ENCODE peak calls at places on chromosomes 2 and 18, in six cellular contexts. U is tibial nerve, V is astrocyte of the spinal cord, T is left ventricle myocardium inferior, C is cardiac muscle cell, A is adrenal gland. D is an unnamed sample.

GRCh38 chr2:162058973-162059668 is 14.9 kb downstream of the DPP4 start:
- DNase-seq in U (no peak), V (no peak), T (no peak), C (peak; percentile 24), A (no peak), D (no peak)

GRCh38 chr2:241575624-241576292 is 17.2 kb downstream of the BOK start:
- DNase-seq in U (no peak), V (no peak), T (no peak), C (no peak), A (no peak), D (no peak)

GRCh38 chr18:59967878-59968277 is 68.1 kb downstream of the PMAIP1 start:
- DNase-seq in U (no peak), V (no peak), T (no peak), C (no peak), A (no peak), D (no peak)

GRCh38 chr2:239184968-239185903 is 215.6 kb downstream of the HDAC4 start:
- DNase-seq in U (no peak), V (no peak), T (peak; percentile 11), C (no peak), A (peak; percentile 9), D (no peak)

GRCh38 chr2:161983010-161983651 is 90.9 kb downstream of the DPP4 start:
- DNase-seq in U (no peak), V (no peak), T (no peak), C (no peak), A (no peak), D (no peak)

GRCh38 chr2:76517238-76517909 is 806.7 kb upstream of the GCFC2 start:
- DNase-seq in U (no peak), V (no peak), T (no peak), C (no peak), A (no peak), D (no peak)

GRCh38 chr2:62478093-62478580 is 27.9 kb downstream of the TMEM17 start:
- DNase-seq in U (peak; percentile 45), V (no peak), T (no peak), C (peak; percentile 52), A (no peak), D (peak; percentile 48)

GRCh38 chr2:162252147-162252546 is 8.9 kb upstream of the FAP start:
- DNase-seq in U (no peak), V (no peak), T (no peak), C (no peak), A (no peak), D (no peak)

GRCh38 chr2:17271401-17271800 is 246.8 kb downstream of the RAD51AP2 start:
- DNase-seq in U (no peak), V (no peak), T (no peak), C (no peak), A (no peak), D (peak; percentile 5)

GRCh38 chr2:6865346-6866238 is at the start of gene CMPK2:
- DNase-seq in U (no peak), V (peak; percentile 39), T (peak; percentile 75), C (peak; percentile 50), A (peak; percentile 68), D (peak; percentile 38)

GRCh38 chr2:83851066-83851465 is 608.0 kb downstream of the SUCLG1 start:
- DNase-seq in U (no peak), V (no peak), T (no peak), C (no peak), A (no peak), D (no peak)

GRCh38 chr2:12293868-12294267 is 422.9 kb upstream of the TRIB2 start:
- DNase-seq in U (no peak), V (no peak), T (no peak), C (no peak), A (no peak), D (no peak)

GRCh38 chr2:8436585-8436984 is 245.3 kb upstream of the ID2 start:
- DNase-seq in U (no peak), V (no peak), T (no peak), C (no peak), A (peak; percentile 2), D (no peak)

GRCh38 chr2:183069174-183069573 is 9.4 kb upstream of the DUSP19 start:
- DNase-seq in U (no peak), V (no peak), T (no peak), C (no peak), A (no peak), D (no peak)

GRCh38 chr2:37367984-37368383 is 23.6 kb downstream of the QPCT start:
- DNase-seq in U (no peak), V (no peak), T (no peak), C (no peak), A (no peak), D (no peak)

GRCh38 chr2:64952896-64953482 is 36.2 kb upstream of the SLC1A4 start:
- DNase-seq in U (no peak), V (peak; percentile 88), T (no peak), C (peak; percentile 60), A (no peak), D (peak; percentile 75)

GRCh38 chr2:216732334-216732733 is 37.0 kb upstream of the IGFBP5 start:
- DNase-seq in U (no peak), V (no peak), T (no peak), C (no peak), A (no peak), D (no peak)

GRCh38 chr18:24814521-24814920 is 354.1 kb downstream of the HRH4 start:
- DNase-seq in U (no peak), V (no peak), T (no peak), C (no peak), A (no peak), D (no peak)

GRCh38 chr2:189162566-189162965 is 17.0 kb downstream of the COL5A2 start:
- DNase-seq in U (no peak), V (no peak), T (no peak), C (no peak), A (no peak), D (no peak)

GRCh38 chr18:45874501-45875184 is 49.2 kb downstream of the SIGLEC15 start:
- DNase-seq in U (no peak), V (no peak), T (no peak), C (peak; percentile 16), A (no peak), D (no peak)

GRCh38 chr2:42050350-42051167 is 2.7 kb downstream of the PKDCC start:
- DNase-seq in U (no peak), V (no peak), T (no peak), C (peak; percentile 56), A (no peak), D (no peak)

GRCh38 chr18:14086459-14087231 is 45.6 kb downstream of the ZNF519 start:
- DNase-seq in U (no peak), V (peak; percentile 42), T (no peak), C (peak; percentile 52), A (no peak), D (peak; percentile 4)

GRCh38 chr2:124975658-124976057 is 950.6 kb downstream of the CNTNAP5 start:
- DNase-seq in U (no peak), V (no peak), T (no peak), C (peak; percentile 22), A (no peak), D (no peak)

GRCh38 chr18:8788503-8789429 is 83.4 kb downstream of the MTCL1 start:
- DNase-seq in U (no peak), V (peak; percentile 61), T (no peak), C (peak; percentile 34), A (no peak), D (peak; percentile 28)

GRCh38 chr2:8346238-8346637 is 335.6 kb upstream of the ID2 start:
- DNase-seq in U (no peak), V (no peak), T (no peak), C (no peak), A (no peak), D (no peak)

GRCh38 chr2:33704352-33704751 is 105.3 kb upstream of the FAM98A start:
- DNase-seq in U (no peak), V (no peak), T (no peak), C (no peak), A (no peak), D (no peak)

GRCh38 chr18:77108001-77108692 is 24.4 kb downstream of the MBP start:
- DNase-seq in U (peak; percentile 74), V (peak; percentile 82), T (no peak), C (peak; percentile 90), A (no peak), D (peak; percentile 92)

DNA sequence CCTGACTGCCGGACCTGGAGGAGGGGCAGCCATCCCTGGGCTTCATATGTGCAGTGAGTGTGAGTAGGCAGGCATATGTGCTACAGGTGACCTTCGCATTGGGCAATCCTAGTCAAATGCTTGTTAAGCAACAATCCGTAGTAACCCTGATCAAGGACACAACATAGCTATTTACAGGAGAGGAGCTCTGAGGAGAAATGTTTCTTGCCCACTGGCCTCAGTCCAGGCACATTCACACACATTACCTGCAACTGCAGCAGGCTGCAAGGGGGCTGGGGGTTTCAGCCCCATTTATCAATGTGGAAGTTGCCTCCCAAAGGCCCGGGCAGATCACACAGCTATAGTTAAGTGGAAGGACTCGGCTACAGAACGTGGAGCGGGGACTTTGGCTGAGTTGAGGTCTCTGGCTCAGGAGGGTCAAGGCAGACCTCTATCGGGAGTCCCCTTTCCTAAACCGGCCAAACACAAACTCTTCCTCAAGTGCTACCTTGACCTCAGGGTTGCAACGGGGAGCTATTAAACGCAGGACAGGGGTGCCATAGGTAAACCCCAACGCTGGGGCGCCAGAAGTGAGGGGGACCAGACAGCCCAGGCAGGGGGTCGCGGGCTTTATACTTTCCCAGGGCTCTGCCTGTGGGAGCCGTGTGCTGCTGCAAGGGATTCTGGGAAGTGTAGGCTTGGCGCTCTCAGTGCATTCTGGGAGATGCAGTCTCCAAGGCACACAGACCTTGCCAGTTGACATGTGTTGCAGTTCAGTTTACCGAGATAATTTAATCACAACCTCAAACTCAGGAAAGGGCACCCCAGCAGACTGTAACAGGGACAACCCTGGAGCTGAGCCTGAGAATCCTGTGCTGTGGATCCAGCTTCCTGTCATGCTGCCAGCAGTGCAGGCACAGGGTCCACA is 9.4 kb downstream of the KHK start:
- DNase-seq in U (peak; percentile 48), V (peak; percentile 44), T (peak; percentile 60), C (peak; percentile 72), A (peak; percentile 74), D (peak; percentile 80)
- TF ChIP-seq CTCF in U (no peak), V (no peak), T (no peak), C (no peak), A (no peak), D (no peak)

GRCh38 chr2:84886791-84887190 is 5.9 kb upstream of the TRABD2A start:
- DNase-seq in U (no peak), V (no peak), T (no peak), C (no peak), A (no peak), D (no peak)
- H3K4me3 ChIP-seq in U (no peak overlapping the region), V (no peak overlapping the region), T (no peak overlapping the region), C (no peak overlapping the region), A (no peak overlapping the region), D (no peak overlapping the region)

DNA sequence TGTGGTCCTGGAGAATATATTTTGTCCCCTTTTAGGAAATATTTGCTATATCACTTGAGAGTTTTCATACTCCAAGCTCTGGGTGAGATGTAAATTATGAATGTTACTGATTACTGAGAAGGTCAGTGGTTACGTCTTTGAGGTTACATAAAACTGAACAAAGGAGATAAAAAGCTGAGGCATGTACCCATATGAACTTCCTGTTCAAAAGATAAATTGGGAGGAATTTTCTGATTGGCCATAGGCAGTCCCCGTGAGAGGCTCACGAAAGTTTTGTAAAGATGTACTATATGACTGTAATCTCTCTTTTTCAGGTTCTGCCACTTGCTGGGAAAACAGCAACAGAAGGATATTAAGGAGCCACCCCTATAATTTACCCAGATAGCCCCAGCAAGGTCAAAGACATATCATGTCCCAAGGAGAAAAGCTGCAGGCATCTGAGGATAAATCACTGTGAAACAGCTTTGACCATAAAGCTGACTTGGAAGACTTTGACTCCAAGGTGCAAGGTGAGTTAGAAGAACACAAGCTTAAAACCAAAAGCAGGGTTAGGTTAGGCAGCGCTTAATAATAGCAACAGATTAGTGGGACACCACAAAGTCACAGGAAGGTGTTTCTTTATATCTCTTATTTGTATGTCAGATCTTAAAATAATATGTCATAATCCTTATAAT is 90.4 kb downstream of the OSBPL6 start:
- DNase-seq in U (no peak), V (no peak), T (no peak), C (peak; percentile 70), A (no peak), D (no peak)
- TF ChIP-seq CTCF in U (no peak), V (no peak), T (no peak), C (no peak), A (no peak), D (no peak)

GRCh38 chr2:105144128-105144940 is 97.2 kb upstream of the GPR45 start:
- DNase-seq in U (no peak), V (no peak), T (no peak), C (no peak), A (no peak), D (no peak)
- H3K4me3 ChIP-seq in U (peak overlapping the region; percentile 34), V (peak overlapping the region; percentile 23), T (peak overlapping the region; percentile 56), C (peak overlapping the region; percentile 58), A (peak overlapping the region; percentile 41), D (no peak overlapping the region)